ENCODE peak calls at places on chromosomes 16 and 17, in six cellular contexts. T is HepG2, H is GM12878, W is IMR-90, V is H1, J is K562. G is an unnamed sample.

GRCh38 chr16:17269434-17269833 is 201.3 kb downstream of the XYLT1 start:
- DNase-seq in T (no peak), H (no peak), W (peak; percentile 39), V (no peak), J (no peak), G (no peak)

GRCh38 chr17:2151634-2152033 is 96.7 kb downstream of the HIC1 start:
- DNase-seq in T (no peak), H (no peak), W (peak; percentile 34), V (no peak), J (no peak), G (no peak)

GRCh38 chr16:12124742-12125141 is 148.2 kb downstream of the SNX29 start:
- DNase-seq in T (no peak), H (no peak), W (no peak), V (no peak), J (no peak), G (no peak)

GRCh38 chr17:10295728-10296343 is 77.0 kb downstream of the MYH13 start:
- DNase-seq in T (peak; percentile 52), H (peak; percentile 21), W (peak; percentile 33), V (peak; percentile 81), J (peak; percentile 56), G (peak; percentile 65)

GRCh38 chr16:29899516-29900101 is at the start of gene SEZ6L2:
- DNase-seq in T (peak; percentile 94), H (no peak), W (peak; percentile 86), V (peak; percentile 95), J (peak; percentile 77), G (peak; percentile 90)

GRCh38 chr17:40070895-40071719 is 8.3 kb downstream of the THRA start:
- DNase-seq in T (no peak), H (no peak), W (no peak), V (peak; percentile 62), J (peak; percentile 61), G (no peak)

GRCh38 chr16:57471209-57471608 is 8.7 kb downstream of the POLR2C start:
- DNase-seq in T (no peak), H (no peak), W (no peak), V (no peak), J (no peak), G (no peak)

GRCh38 chr16:86669937-86670772 is 91.8 kb downstream of the FOXL1 start:
- DNase-seq in T (no peak), H (no peak), W (peak; percentile 61), V (no peak), J (no peak), G (no peak)

GRCh38 chr17:30236297-30236624 is 764 bp upstream of the SLC6A4 start:
- DNase-seq in T (no peak), H (no peak), W (no peak), V (no peak), J (no peak), G (no peak)

GRCh38 chr16:23232806-23233205 is 50.3 kb downstream of the SCNN1G start:
- DNase-seq in T (no peak), H (no peak), W (no peak), V (no peak), J (no peak), G (no peak)

GRCh38 chr16:17018715-17019014 is 452.1 kb downstream of the XYLT1 start:
- DNase-seq in T (no peak), H (no peak), W (no peak), V (no peak), J (no peak), G (no peak)

GRCh38 chr16:48965391-48965790 is 316.2 kb downstream of the CBLN1 start:
- DNase-seq in T (no peak), H (no peak), W (peak; percentile 47), V (no peak), J (no peak), G (no peak)

GRCh38 chr17:55067697-55068439 is 99.3 kb downstream of the STXBP4 start:
- DNase-seq in T (peak; percentile 9), H (no peak), W (peak; percentile 50), V (no peak), J (peak; percentile 37), G (no peak)

GRCh38 chr16:9666834-9667480 is 515.3 kb downstream of the GRIN2A start:
- DNase-seq in T (no peak), H (no peak), W (no peak), V (no peak), J (no peak), G (no peak)

GRCh38 chr16:87457051-87457611 is 35.7 kb downstream of the ZCCHC14 start:
- DNase-seq in T (no peak), H (no peak), W (peak; percentile 76), V (no peak), J (no peak), G (no peak)

GRCh38 chr16:2884041-2884451 is 1.0 kb downstream of the FLYWCH2 start:
- DNase-seq in T (no peak), H (no peak), W (no peak), V (no peak), J (no peak), G (no peak)

GRCh38 chr17:77140878-77141767 is at the start of gene SEC14L1:
- DNase-seq in T (peak; percentile 68), H (no peak), W (no peak), V (peak; percentile 69), J (peak; percentile 77), G (no peak)

GRCh38 chr16:819336-819735 is 18.8 kb upstream of the GNG13 start:
- DNase-seq in T (no peak), H (no peak), W (no peak), V (no peak), J (no peak), G (no peak)

GRCh38 chr16:28882476-28883180 is 4.3 kb downstream of the ATP2A1 start:
- DNase-seq in T (no peak), H (no peak), W (no peak), V (no peak), J (no peak), G (no peak)

GRCh38 chr16:1069154-1069553 is 3.4 kb upstream of the SSTR5 start:
- DNase-seq in T (no peak), H (no peak), W (no peak), V (no peak), J (peak; percentile 43), G (no peak)

GRCh38 chr17:17750881-17751280 is 69.6 kb downstream of the RAI1 start:
- DNase-seq in T (no peak), H (peak; percentile 47), W (no peak), V (no peak), J (no peak), G (no peak)

GRCh38 chr17:79033741-79034501 is 10.0 kb downstream of the C1QTNF1 start:
- DNase-seq in T (no peak), H (no peak), W (no peak), V (no peak), J (no peak), G (no peak)

GRCh38 chr17:13365331-13365730 is 236.4 kb downstream of the HS3ST3A1 start:
- DNase-seq in T (no peak), H (no peak), W (peak; percentile 74), V (no peak), J (no peak), G (no peak)

GRCh38 chr17:2967515-2967914 is 95.9 kb downstream of the OR1D5 start:
- DNase-seq in T (no peak), H (no peak), W (no peak), V (no peak), J (no peak), G (no peak)

GRCh38 chr16:73092236-73092781 is 44.4 kb upstream of the ZFHX3 start:
- DNase-seq in T (peak; percentile 59), H (no peak), W (no peak), V (no peak), J (no peak), G (no peak)

GRCh38 chr17:57518587-57519118 is 226.4 kb downstream of the CCDC182 start:
- DNase-seq in T (no peak), H (no peak), W (no peak), V (no peak), J (no peak), G (no peak)

GRCh38 chr17:7484964-7485377 is 805 bp downstream of the POLR2A start:
- DNase-seq in T (no peak), H (no peak), W (no peak), V (no peak), J (no peak), G (no peak)

DNA sequence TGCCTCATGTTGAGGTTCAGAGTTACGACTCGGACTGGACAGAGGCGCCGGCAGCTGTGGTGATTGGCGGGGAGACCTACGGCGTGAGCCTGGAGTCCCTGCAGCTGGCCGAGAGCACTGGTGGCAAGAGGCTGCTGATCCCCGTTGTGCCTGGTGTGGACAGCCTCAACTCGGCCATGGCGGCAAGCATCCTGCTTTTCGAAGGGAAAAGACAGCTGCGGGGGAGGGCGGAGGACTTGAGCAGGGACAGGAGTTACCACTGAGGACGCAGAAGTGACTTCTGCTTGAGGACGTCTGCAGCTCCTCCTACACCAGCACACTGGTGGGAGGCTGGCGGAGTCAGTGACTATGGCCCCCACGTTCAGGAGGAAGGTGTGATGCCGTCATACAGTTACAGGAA is 9.7 kb downstream of the MRM3 start:
- DNase-seq in T (no peak), H (no peak), W (no peak), V (no peak), J (no peak), G (no peak)
- TF ChIP-seq CEBPB in T (no peak), H (no peak), W (no peak), V (no peak), J (no peak), G (no peak)

GRCh38 chr17:70271672-70272071 is 102.3 kb downstream of the KCNJ2 start:
- DNase-seq in T (no peak), H (no peak), W (no peak), V (no peak), J (no peak), G (no peak)
- H3K9ac ChIP-seq in T (no peak overlapping the region), H (no peak overlapping the region), W (no peak overlapping the region), V (no peak overlapping the region), J (no peak overlapping the region), G (no peak overlapping the region)

GRCh38 chr17:43848601-43849000 is 1.6 kb downstream of the CD300LG start:
- DNase-seq in T (no peak), H (no peak), W (no peak), V (no peak), J (no peak), G (no peak)
- TF ChIP-seq CEBPB in T (no peak), H (no peak), W (no peak), V (no peak), J (no peak), G (no peak)

GRCh38 chr17:38925263-38925995 is at the start of gene LASP1NB:
- DNase-seq in T (no peak), H (no peak), W (peak; percentile 70), V (peak; percentile 76), J (no peak), G (no peak)
- H3K9ac ChIP-seq in T (no peak within 1 kb of the TSS), H (no peak within 1 kb of the TSS), W (peak within 1 kb of the TSS; percentile 99), V (peak within 1 kb of the TSS; percentile 45), J (peak within 1 kb of the TSS; percentile 30), G (no peak within 1 kb of the TSS)

DNA sequence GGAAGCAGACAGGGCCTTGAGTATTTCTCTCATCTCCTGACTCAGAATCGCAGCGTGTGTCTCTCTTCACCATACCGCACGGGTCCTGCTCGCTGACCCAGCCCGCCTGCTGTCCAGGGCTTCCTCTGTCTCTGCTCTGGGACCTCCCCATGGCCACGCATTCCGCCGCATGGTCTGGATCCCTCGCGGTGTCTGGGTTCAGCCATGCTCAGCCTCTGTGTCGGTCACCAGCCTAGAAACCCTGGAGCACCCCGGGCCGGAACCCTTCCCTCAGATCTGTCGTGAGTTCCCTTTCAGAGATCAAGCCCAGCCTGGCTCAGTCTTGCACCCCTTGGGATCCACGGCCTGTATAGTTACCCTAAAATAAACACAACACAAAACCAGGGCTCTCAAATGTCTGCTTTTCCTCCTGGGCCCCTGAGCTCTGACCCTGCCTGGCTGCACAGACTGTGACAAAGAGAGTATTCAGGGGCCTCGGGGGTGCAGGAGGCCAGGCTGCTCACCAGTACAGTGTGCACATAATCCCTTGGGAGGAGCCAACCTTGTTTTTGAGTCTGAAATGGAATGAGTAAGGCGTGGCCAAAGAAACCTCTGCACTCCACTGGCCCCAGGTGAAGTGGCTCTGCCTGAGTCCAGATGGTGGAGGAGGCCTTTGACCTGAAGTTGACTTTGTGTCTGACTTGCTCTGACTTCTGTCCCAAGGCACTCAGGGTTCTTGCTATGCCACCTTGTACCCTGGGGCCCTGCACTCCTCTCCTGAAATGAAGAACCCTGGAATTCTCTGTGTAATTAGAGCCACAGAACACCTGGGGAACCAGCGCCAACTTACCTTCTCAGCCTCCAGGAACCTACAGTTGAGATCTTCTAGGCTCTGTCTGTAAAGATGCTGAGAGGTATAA is 5.8 kb upstream of the SPIRE2 start:
- DNase-seq in T (peak; percentile 99), H (no peak), W (no peak), V (no peak), J (no peak), G (no peak)
- TF ChIP-seq CEBPB in T (no peak), H (no peak), W (no peak), V (no peak), J (no peak), G (no peak)